ENCODE peak calls at places on chromosomes 4 and X, in five cellular contexts. E is MM.1S, A is small intestine, T is testis, O is mammary epithelial cell. V is an unnamed sample.

GRCh38 chrX:153828723-153829548 is 1.4 kb downstream of the PDZD4 start:
- DNase-seq in E (no peak), O (no peak), T (no peak), A (no peak), V (no peak)

GRCh38 chr4:182856862-182857261 is 60.3 kb downstream of the DCTD start:
- DNase-seq in T (no peak), O (no peak), E (no peak), A (no peak), V (no peak)

GRCh38 chr4:53221832-53222480 is 143.9 kb downstream of the SCFD2 start:
- DNase-seq in O (peak; percentile 6), A (no peak), T (no peak), E (no peak), V (no peak)

GRCh38 chr4:111323496-111323895 is 700.6 kb upstream of the PITX2 start:
- DNase-seq in A (no peak), O (no peak), T (no peak), E (no peak), V (no peak)

GRCh38 chrX:54824195-54824594 is 16.6 kb downstream of the MAGED2 start:
- DNase-seq in E (no peak), T (no peak), A (no peak), O (no peak), V (no peak)

GRCh38 chrX:34655496-34656258 is 1.4 kb downstream of the TMEM47 start:
- DNase-seq in E (no peak), O (peak; percentile 15), A (no peak), T (no peak), V (no peak)

GRCh38 chr4:81040175-81040659 is 9.7 kb downstream of the BMP3 start:
- DNase-seq in E (peak; percentile 45), A (peak; percentile 65), T (no peak), O (peak; percentile 16), V (no peak)

GRCh38 chrX:31268359-31268758 is 196.5 kb upstream of the FTHL17 start:
- DNase-seq in O (no peak), A (no peak), T (no peak), E (no peak), V (no peak)

GRCh38 chrX:103338663-103339062 is 8.6 kb downstream of the TCEAL7 start:
- DNase-seq in T (no peak), E (no peak), A (no peak), O (no peak), V (no peak)

GRCh38 chr4:57102050-57102564 is 8.1 kb downstream of the IGFBP7 start:
- DNase-seq in O (peak; percentile 31), A (no peak), T (peak; percentile 83), E (no peak), V (no peak)

GRCh38 chrX:135931644-135932487 is 38.4 kb downstream of the SAGE1 start:
- DNase-seq in O (peak; percentile 23), T (peak; percentile 54), E (peak; percentile 66), A (peak; percentile 23), V (no peak)

GRCh38 chr4:82419451-82419850 is 10.8 kb downstream of the HNRNPDL start:
- DNase-seq in A (no peak), E (no peak), O (no peak), T (no peak), V (no peak)

GRCh38 chrX:40539214-40540142 is 41.3 kb upstream of the ATP6AP2 start:
- DNase-seq in O (peak; percentile 32), A (peak; percentile 12), T (peak; percentile 19), E (peak; percentile 58), V (no peak)

GRCh38 chrX:152343306-152343705 is 107.8 kb downstream of the GABRA3 start:
- DNase-seq in A (no peak), T (no peak), O (no peak), E (no peak), V (no peak)

GRCh38 chr4:25075129-25075528 is 44.4 kb upstream of the LGI2 start:
- DNase-seq in O (no peak), E (no peak), T (no peak), A (no peak), V (no peak)

GRCh38 chr4:25080571-25080970 is 49.8 kb upstream of the LGI2 start:
- DNase-seq in T (no peak), O (no peak), A (no peak), E (peak; percentile 36), V (no peak)

GRCh38 chr4:25076625-25077413 is 46.1 kb upstream of the LGI2 start:
- DNase-seq in A (no peak), T (no peak), O (no peak), E (no peak), V (no peak)

GRCh38 chr4:25075851-25076250 is 45.1 kb upstream of the LGI2 start:
- DNase-seq in T (no peak), A (no peak), O (no peak), E (no peak), V (no peak)

GRCh38 chr4:25078523-25078922 is 47.8 kb upstream of the LGI2 start:
- DNase-seq in E (no peak), T (no peak), A (no peak), O (no peak), V (no peak)
- H3K27ac ChIP-seq in E (no peak overlapping the region), T (no peak overlapping the region), A (no peak overlapping the region), O (no peak overlapping the region), V (no peak overlapping the region)

GRCh38 chr4:73603307-73603710 is 16.9 kb downstream of the RASSF6 start:
- DNase-seq in T (no peak), O (peak; percentile 25), A (peak; percentile 96), E (no peak), V (no peak)

GRCh38 chr4:73600917-73601316 is 19.3 kb downstream of the RASSF6 start:
- DNase-seq in T (no peak), O (no peak), E (no peak), A (no peak), V (no peak)

GRCh38 chr4:73596001-73596400 is 24.2 kb downstream of the RASSF6 start:
- DNase-seq in A (no peak), T (no peak), E (no peak), O (no peak), V (no peak)

GRCh38 chr4:73597594-73597993 is 22.6 kb downstream of the RASSF6 start:
- DNase-seq in A (no peak), E (no peak), T (no peak), O (no peak), V (no peak)

GRCh38 chr4:73599182-73599581 is 21.1 kb downstream of the RASSF6 start:
- DNase-seq in T (no peak), O (peak; percentile 96), E (peak; percentile 56), A (peak; percentile 97), V (no peak)
- H3K27ac ChIP-seq in T (no peak overlapping the region), O (peak overlapping the region; percentile 63), E (peak overlapping the region; percentile 79), A (peak overlapping the region; percentile 76), V (peak overlapping the region; percentile 71)

DNA sequence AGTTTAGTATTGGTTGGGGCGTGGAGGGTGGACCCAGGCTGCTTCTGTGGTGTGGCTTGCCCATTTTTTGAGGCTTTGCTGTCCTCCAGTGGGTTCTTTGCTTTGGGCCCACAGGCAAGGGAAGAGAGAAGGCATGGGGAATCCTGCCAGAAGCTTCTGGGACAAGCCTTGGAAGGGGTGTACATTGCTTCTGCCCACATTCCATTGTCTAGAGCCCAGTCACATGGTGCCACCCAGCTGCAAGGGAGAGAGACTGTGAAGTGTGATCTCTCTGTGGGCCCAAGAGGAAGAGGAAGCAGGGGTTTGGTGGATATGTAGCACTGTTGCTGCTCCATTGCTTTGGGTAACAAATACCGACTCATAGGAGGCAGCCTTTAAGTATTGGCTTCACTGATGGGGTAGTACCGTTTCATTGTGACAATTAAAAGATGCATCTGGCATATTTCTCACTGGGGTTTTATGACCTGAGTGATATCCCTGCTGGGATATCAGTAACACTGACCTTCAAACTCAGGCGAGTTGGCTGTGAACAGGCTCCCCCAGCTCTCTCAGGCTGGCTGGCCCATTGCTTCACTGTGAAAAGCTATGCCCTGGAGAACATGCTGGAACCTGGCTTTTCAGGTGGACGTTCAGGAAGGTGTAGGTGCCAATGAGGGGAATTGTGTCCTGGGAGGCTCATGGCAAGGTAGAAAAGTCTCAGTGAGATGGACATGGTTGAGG is 85.9 kb downstream of the CLDN34 start:
- DNase-seq in E (no peak), A (no peak), O (no peak), T (no peak), V (no peak)
- H3K27ac ChIP-seq in E (no peak overlapping the region), A (no peak overlapping the region), O (no peak overlapping the region), T (no peak overlapping the region), V (peak overlapping the region; percentile 80)

GRCh38 chrX:38600089-38600755 is 38.9 kb downstream of the TSPAN7 start:
- DNase-seq in A (no peak), E (no peak), O (no peak), T (no peak), V (no peak)
- H3K27ac ChIP-seq in A (no peak overlapping the region), E (no peak overlapping the region), O (no peak overlapping the region), T (no peak overlapping the region), V (no peak overlapping the region)

GRCh38 chr4:141047228-141047884 is 85.9 kb downstream of the RNF150 start:
- DNase-seq in E (no peak), A (no peak), T (no peak), O (no peak), V (no peak)
- H3K27ac ChIP-seq in E (no peak overlapping the region), A (no peak overlapping the region), T (no peak overlapping the region), O (no peak overlapping the region), V (no peak overlapping the region)

DNA sequence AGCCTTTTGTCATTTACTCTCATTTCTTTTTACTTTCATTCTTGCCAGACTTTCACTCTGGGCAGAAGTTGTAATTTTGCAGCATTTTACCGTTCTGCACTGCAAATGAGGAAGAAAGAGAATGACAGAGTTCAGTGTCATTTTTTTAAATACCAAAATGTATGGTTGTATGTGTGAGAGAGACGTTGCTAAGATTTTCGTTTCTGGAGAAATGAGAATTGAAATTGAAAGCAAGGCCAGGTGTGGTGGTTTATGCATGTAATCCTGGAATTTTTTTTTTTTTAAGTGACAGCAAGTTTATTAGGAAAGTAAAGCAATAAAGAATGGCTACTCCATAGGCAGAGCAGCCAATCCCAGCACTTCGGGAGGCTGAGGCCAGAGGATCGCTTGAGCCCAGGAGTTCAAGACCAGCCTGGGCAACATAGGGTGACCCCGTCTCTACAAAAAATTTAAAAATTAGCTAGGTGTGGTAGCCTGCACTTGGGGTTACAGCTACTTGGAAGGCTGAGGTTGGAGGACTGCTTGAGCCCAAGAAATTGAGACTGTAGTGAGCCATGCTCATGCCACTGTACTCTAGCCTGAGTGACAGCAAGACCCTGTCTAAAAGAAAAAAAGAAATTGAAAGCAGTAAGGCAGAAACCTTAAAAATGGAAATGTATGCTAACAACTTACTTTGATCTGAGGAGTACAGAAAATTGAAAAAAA is 12.9 kb downstream of the DCK start:
- DNase-seq in T (no peak), O (no peak), A (no peak), E (peak; percentile 85), V (no peak)
- H3K27ac ChIP-seq in T (no peak overlapping the region), O (no peak overlapping the region), A (peak overlapping the region; percentile 55), E (peak overlapping the region; percentile 31), V (no peak overlapping the region)

GRCh38 chr4:39685990-39686389 is 11.9 kb upstream of the UBE2K start:
- DNase-seq in A (no peak), T (no peak), O (no peak), E (no peak), V (no peak)

GRCh38 chr4:39686997-39687396 is 10.9 kb upstream of the UBE2K start:
- DNase-seq in A (no peak), E (peak; percentile 26), T (no peak), O (no peak), V (no peak)

GRCh38 chr4:39682133-39682532 is 15.8 kb upstream of the UBE2K start:
- DNase-seq in T (no peak), O (no peak), A (no peak), E (peak; percentile 44), V (no peak)
- H3K27ac ChIP-seq in T (no peak overlapping the region), O (no peak overlapping the region), A (no peak overlapping the region), E (peak overlapping the region; percentile 12), V (no peak overlapping the region)